ENCODE peak calls at places on chromosomes 1 and 21, in eight cellular contexts. C is K562, U is GM12891, K is stomach, D is prostate gland, E is breast epithelium, A is spleen, L is transverse colon. F is an unnamed sample.

GRCh38 chr1:174428033-174428432 is 19.7 kb upstream of the GPR52 start:
- DNase-seq in U (no peak), A (no peak), K (no peak), C (no peak), L (no peak), D (no peak), E (no peak), F (no peak)

GRCh38 chr21:38645282-38645681 is 147.0 kb upstream of the ERG start:
- DNase-seq in E (no peak), U (no peak), C (no peak), L (no peak), K (no peak), A (no peak), D (no peak), F (peak)

GRCh38 chr1:165169028-165169427 is 187.5 kb downstream of the LMX1A start:
- DNase-seq in A (no peak), U (no peak), K (no peak), E (no peak), L (no peak), C (no peak), D (no peak), F (no peak)

GRCh38 chr1:92476071-92476607 is 10.6 kb downstream of the GFI1 start:
- DNase-seq in D (no peak), A (peak), K (no peak), C (no peak), U (no peak), L (peak), E (no peak), F (no peak)

GRCh38 chr21:42523941-42524340 is 10.3 kb downstream of the SLC37A1 start:
- DNase-seq in C (no peak), K (peak), A (no peak), E (no peak), L (no peak), U (no peak), D (peak), F (no peak)

GRCh38 chr1:11634759-11635158 is 19.5 kb downstream of the FBXO2 start:
- DNase-seq in L (no peak), U (no peak), E (no peak), D (no peak), A (no peak), K (no peak), C (no peak), F (no peak)

GRCh38 chr1:167593860-167594259 is 36.2 kb upstream of the RCSD1 start:
- DNase-seq in E (no peak), K (no peak), U (no peak), A (no peak), L (no peak), C (no peak), D (no peak), F (no peak)

GRCh38 chr1:230758705-230759354 is 11.6 kb downstream of the CAPN9 start:
- DNase-seq in L (no peak), C (no peak), U (no peak), D (no peak), A (no peak), E (no peak), K (no peak), F (no peak)

GRCh38 chr1:172827301-172827700 is 168.4 kb downstream of the FASLG start:
- DNase-seq in D (no peak), A (no peak), K (no peak), E (no peak), C (no peak), L (no peak), U (no peak), F (no peak)

GRCh38 chr1:105459759-105460158 is 1596.7 kb upstream of the PRMT6 start:
- DNase-seq in C (no peak), U (no peak), E (no peak), K (no peak), L (no peak), D (no peak), A (no peak), F (no peak)

GRCh38 chr1:3736708-3737107 is 15.5 kb upstream of the CCDC27 start:
- DNase-seq in K (no peak), E (no peak), D (no peak), C (no peak), A (peak), U (no peak), L (no peak), F (no peak)

GRCh38 chr1:169105434-169106094 is 926 bp upstream of the ATP1B1 start:
- DNase-seq in U (no peak), K (peak), L (peak), C (peak), E (peak), D (peak), A (peak), F (no peak)

GRCh38 chr1:169106921-169107672 is 607 bp downstream of the ATP1B1 start:
- DNase-seq in C (peak), U (no peak), D (no peak), E (no peak), A (peak), K (no peak), L (peak), F (no peak)

GRCh38 chr1:169105087-169105433 is 1.4 kb upstream of the ATP1B1 start:
- DNase-seq in L (no peak), U (no peak), K (no peak), D (no peak), C (no peak), E (no peak), A (no peak), F (no peak)

GRCh38 chr1:169107673-169108160 is 1.2 kb downstream of the ATP1B1 start:
- DNase-seq in L (no peak), K (no peak), D (no peak), A (no peak), C (no peak), E (no peak), U (no peak), F (no peak)

GRCh38 chr1:169106095-169106920 is at the start of gene ATP1B1:
- DNase-seq in E (peak), A (peak), U (peak), L (peak), K (peak), C (peak), D (peak), F (no peak)
- TF ChIP-seq POLR2A in E (peak), A (peak), U (peak), L (peak), K (peak), C (peak), D (peak), F (peak)

GRCh38 chr1:55298167-55298894 is 83.2 kb upstream of the USP24 start:
- DNase-seq in C (no peak), D (no peak), U (no peak), L (no peak), A (no peak), K (no peak), E (no peak), F (no peak)
- TF ChIP-seq POLR2AphosphoS5 in C (no peak), D (no peak), U (no peak), L (no peak), A (no peak), K (no peak), E (no peak), F (no peak)

GRCh38 chr1:113124366-113124765 is 51.4 kb downstream of the LRIG2 start:
- DNase-seq in U (no peak), A (no peak), C (no peak), D (no peak), K (no peak), E (no peak), L (no peak), F (no peak)
- TF ChIP-seq POLR2A in U (no peak), A (no peak), C (no peak), D (no peak), K (no peak), E (no peak), L (no peak), F (no peak)

GRCh38 chr1:44822131-44822701 is 13.9 kb downstream of the BTBD19 start:
- DNase-seq in U (no peak), E (no peak), A (peak), K (no peak), D (no peak), L (no peak), C (no peak), F (no peak)
- TF ChIP-seq POLR2AphosphoS5 in U (no peak), E (no peak), A (no peak), K (no peak), D (no peak), L (no peak), C (no peak), F (no peak)

F was measured in esophagus muscularis mucosa.